ENCODE peak calls at places on chromosomes 12 and 14, in seven cellular contexts. One of them, this sample, is unnamed.

GRCh38 chr12:131941116-131941986 is 8.4 kb upstream of the EP400 start:
- DNase-seq in fibroblast of lung: no peak
- DNase-seq in psoas muscle: peak; percentile 40
- DNase-seq in OCI-LY7: no peak
- DNase-seq in body of pancreas: no peak
- DNase-seq in ascending aorta: peak; percentile 46
- DNase-seq in hepatocyte: no peak
- DNase-seq in this sample: no peak

GRCh38 chr12:65720739-65721138 is 103.5 kb upstream of the HMGA2 start:
- DNase-seq in fibroblast of lung: peak; percentile 89
- DNase-seq in psoas muscle: no peak
- DNase-seq in OCI-LY7: no peak
- DNase-seq in body of pancreas: no peak
- DNase-seq in ascending aorta: no peak
- DNase-seq in hepatocyte: no peak
- DNase-seq in this sample: no peak

GRCh38 chr14:22994762-22995275 is 12.5 kb upstream of the AJUBA start:
- DNase-seq in fibroblast of lung: peak; percentile 56
- DNase-seq in psoas muscle: no peak
- DNase-seq in OCI-LY7: peak; percentile 60
- DNase-seq in body of pancreas: no peak
- DNase-seq in ascending aorta: no peak
- DNase-seq in hepatocyte: peak; percentile 64
- DNase-seq in this sample: no peak

GRCh38 chr12:77742631-77743030 is 88.1 kb upstream of the NAV3 start:
- DNase-seq in fibroblast of lung: no peak
- DNase-seq in psoas muscle: no peak
- DNase-seq in OCI-LY7: no peak
- DNase-seq in body of pancreas: no peak
- DNase-seq in ascending aorta: no peak
- DNase-seq in hepatocyte: no peak
- DNase-seq in this sample: no peak

GRCh38 chr14:29773990-29774389 is 153.7 kb downstream of the PRKD1 start:
- DNase-seq in fibroblast of lung: no peak
- DNase-seq in psoas muscle: no peak
- DNase-seq in OCI-LY7: no peak
- DNase-seq in body of pancreas: no peak
- DNase-seq in ascending aorta: no peak
- DNase-seq in hepatocyte: no peak
- DNase-seq in this sample: no peak

GRCh38 chr14:54881235-54881760 is 21.3 kb downstream of the GCH1 start:
- DNase-seq in fibroblast of lung: peak; percentile 66
- DNase-seq in psoas muscle: no peak
- DNase-seq in OCI-LY7: peak; percentile 65
- DNase-seq in body of pancreas: peak; percentile 34
- DNase-seq in ascending aorta: no peak
- DNase-seq in hepatocyte: no peak
- DNase-seq in this sample: peak; percentile 40

GRCh38 chr14:50527970-50528369 is 4.4 kb downstream of the MAP4K5 start:
- DNase-seq in fibroblast of lung: peak; percentile 78
- DNase-seq in psoas muscle: no peak
- DNase-seq in OCI-LY7: no peak
- DNase-seq in body of pancreas: no peak
- DNase-seq in ascending aorta: no peak
- DNase-seq in hepatocyte: no peak
- DNase-seq in this sample: no peak

GRCh38 chr12:3246253-3246652 is 169.1 kb downstream of the TSPAN9 start:
- DNase-seq in fibroblast of lung: no peak
- DNase-seq in psoas muscle: no peak
- DNase-seq in OCI-LY7: no peak
- DNase-seq in body of pancreas: no peak
- DNase-seq in ascending aorta: no peak
- DNase-seq in hepatocyte: no peak
- DNase-seq in this sample: no peak

GRCh38 chr14:36515105-36515593 is 4.9 kb downstream of the NKX2-1 start:
- DNase-seq in fibroblast of lung: no peak
- DNase-seq in psoas muscle: no peak
- DNase-seq in OCI-LY7: no peak
- DNase-seq in body of pancreas: no peak
- DNase-seq in ascending aorta: no peak
- DNase-seq in hepatocyte: no peak
- DNase-seq in this sample: no peak

GRCh38 chr14:54177861-54178591 is 218.8 kb upstream of the CDKN3 start:
- DNase-seq in fibroblast of lung: peak; percentile 72
- DNase-seq in psoas muscle: no peak
- DNase-seq in OCI-LY7: no peak
- DNase-seq in body of pancreas: no peak
- DNase-seq in ascending aorta: no peak
- DNase-seq in hepatocyte: peak; percentile 46
- DNase-seq in this sample: no peak

GRCh38 chr12:71392521-71393145 is 47.0 kb upstream of the LGR5 start:
- DNase-seq in fibroblast of lung: peak; percentile 74
- DNase-seq in psoas muscle: no peak
- DNase-seq in OCI-LY7: peak; percentile 63
- DNase-seq in body of pancreas: peak; percentile 41
- DNase-seq in ascending aorta: no peak
- DNase-seq in hepatocyte: peak; percentile 80
- DNase-seq in this sample: no peak

DNA sequence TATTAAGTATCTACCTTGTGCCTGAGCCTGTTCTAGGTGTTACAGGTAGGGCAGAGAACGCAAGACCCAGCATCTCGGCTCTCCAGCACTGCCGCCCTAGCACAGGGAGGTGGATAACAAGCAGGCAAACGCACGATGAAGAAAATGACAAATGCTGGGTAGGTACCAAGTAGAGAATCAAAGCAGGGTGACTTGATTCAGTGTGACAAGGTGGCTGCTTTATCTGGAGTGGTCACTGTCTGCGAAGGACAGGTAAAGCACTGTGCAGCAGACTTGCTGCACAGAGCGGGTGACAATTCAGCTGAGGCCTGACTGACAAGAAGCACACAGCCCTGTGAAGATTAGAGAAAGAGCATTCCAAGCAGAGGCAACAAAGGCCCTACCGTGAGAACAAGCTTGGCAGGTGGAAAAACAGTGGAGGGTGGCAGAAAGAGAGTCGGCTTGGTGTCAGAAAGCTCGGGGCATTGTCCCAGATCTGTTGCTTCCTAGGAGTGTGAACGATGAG is 12.9 kb downstream of the PRKCH start:
- DNase-seq in fibroblast of lung: no peak
- DNase-seq in psoas muscle: no peak
- DNase-seq in OCI-LY7: no peak
- DNase-seq in body of pancreas: no peak
- DNase-seq in ascending aorta: no peak
- DNase-seq in hepatocyte: no peak
- DNase-seq in this sample: no peak
- H3K4me3 ChIP-seq in fibroblast of lung: no peak overlapping the region
- H3K4me3 ChIP-seq in psoas muscle: no peak overlapping the region
- H3K4me3 ChIP-seq in OCI-LY7: no peak overlapping the region
- H3K4me3 ChIP-seq in body of pancreas: no peak overlapping the region
- H3K4me3 ChIP-seq in ascending aorta: no peak overlapping the region
- H3K4me3 ChIP-seq in hepatocyte: no peak overlapping the region
- H3K4me3 ChIP-seq in this sample: no peak overlapping the region

GRCh38 chr14:105943973-105944602 is 417.7 kb downstream of the TMEM121 start:
- DNase-seq in fibroblast of lung: no peak
- DNase-seq in psoas muscle: no peak
- DNase-seq in OCI-LY7: no peak
- DNase-seq in body of pancreas: no peak
- DNase-seq in ascending aorta: no peak
- DNase-seq in hepatocyte: no peak
- DNase-seq in this sample: no peak

GRCh38 chr14:105938959-105939358 is 412.6 kb downstream of the TMEM121 start:
- DNase-seq in fibroblast of lung: no peak
- DNase-seq in psoas muscle: no peak
- DNase-seq in OCI-LY7: no peak
- DNase-seq in body of pancreas: no peak
- DNase-seq in ascending aorta: no peak
- DNase-seq in hepatocyte: no peak
- DNase-seq in this sample: no peak

GRCh38 chr14:105940534-105941225 is 414.3 kb downstream of the TMEM121 start:
- DNase-seq in fibroblast of lung: no peak
- DNase-seq in psoas muscle: no peak
- DNase-seq in OCI-LY7: no peak
- DNase-seq in body of pancreas: no peak
- DNase-seq in ascending aorta: no peak
- DNase-seq in hepatocyte: no peak
- DNase-seq in this sample: peak; percentile 9

GRCh38 chr14:105939810-105940508 is 413.6 kb downstream of the TMEM121 start:
- DNase-seq in fibroblast of lung: no peak
- DNase-seq in psoas muscle: no peak
- DNase-seq in OCI-LY7: no peak
- DNase-seq in body of pancreas: no peak
- DNase-seq in ascending aorta: no peak
- DNase-seq in hepatocyte: no peak
- DNase-seq in this sample: no peak

GRCh38 chr14:105941226-105942166 is 415.1 kb downstream of the TMEM121 start:
- DNase-seq in fibroblast of lung: no peak
- DNase-seq in psoas muscle: no peak
- DNase-seq in OCI-LY7: no peak
- DNase-seq in body of pancreas: no peak
- DNase-seq in ascending aorta: no peak
- DNase-seq in hepatocyte: no peak
- DNase-seq in this sample: peak; percentile 35
- H3K9me3 ChIP-seq in fibroblast of lung: no peaks in the 10 kb centered on the region
- H3K9me3 ChIP-seq in psoas muscle: peaks cover 7% of the 10 kb centered on the region
- H3K9me3 ChIP-seq in OCI-LY7: no peaks in the 10 kb centered on the region
- H3K9me3 ChIP-seq in body of pancreas: no peaks in the 10 kb centered on the region
- H3K9me3 ChIP-seq in ascending aorta: peaks cover 14% of the 10 kb centered on the region
- H3K9me3 ChIP-seq in hepatocyte: no peaks in the 10 kb centered on the region
- H3K9me3 ChIP-seq in this sample: no peaks in the 10 kb centered on the region

GRCh38 chr12:83408168-83408567 is 721.5 kb downstream of the TMTC2 start:
- DNase-seq in fibroblast of lung: no peak
- DNase-seq in psoas muscle: no peak
- DNase-seq in OCI-LY7: no peak
- DNase-seq in body of pancreas: no peak
- DNase-seq in ascending aorta: no peak
- DNase-seq in hepatocyte: no peak
- DNase-seq in this sample: no peak

GRCh38 chr12:83404521-83404920 is 717.8 kb downstream of the TMTC2 start:
- DNase-seq in fibroblast of lung: peak; percentile 3
- DNase-seq in psoas muscle: no peak
- DNase-seq in OCI-LY7: no peak
- DNase-seq in body of pancreas: no peak
- DNase-seq in ascending aorta: no peak
- DNase-seq in hepatocyte: no peak
- DNase-seq in this sample: no peak

GRCh38 chr12:83408841-83409240 is 722.1 kb downstream of the TMTC2 start:
- DNase-seq in fibroblast of lung: peak; percentile 13
- DNase-seq in psoas muscle: no peak
- DNase-seq in OCI-LY7: no peak
- DNase-seq in body of pancreas: no peak
- DNase-seq in ascending aorta: no peak
- DNase-seq in hepatocyte: no peak
- DNase-seq in this sample: no peak
- H3K4me1 ChIP-seq in fibroblast of lung: no peaks in the 10 kb centered on the region
- H3K4me1 ChIP-seq in psoas muscle: no peaks in the 10 kb centered on the region
- H3K4me1 ChIP-seq in OCI-LY7: no peaks in the 10 kb centered on the region
- H3K4me1 ChIP-seq in body of pancreas: no peaks in the 10 kb centered on the region
- H3K4me1 ChIP-seq in ascending aorta: no peaks in the 10 kb centered on the region
- H3K4me1 ChIP-seq in hepatocyte: no peaks in the 10 kb centered on the region
- H3K4me1 ChIP-seq in this sample: no peaks in the 10 kb centered on the region

DNA sequence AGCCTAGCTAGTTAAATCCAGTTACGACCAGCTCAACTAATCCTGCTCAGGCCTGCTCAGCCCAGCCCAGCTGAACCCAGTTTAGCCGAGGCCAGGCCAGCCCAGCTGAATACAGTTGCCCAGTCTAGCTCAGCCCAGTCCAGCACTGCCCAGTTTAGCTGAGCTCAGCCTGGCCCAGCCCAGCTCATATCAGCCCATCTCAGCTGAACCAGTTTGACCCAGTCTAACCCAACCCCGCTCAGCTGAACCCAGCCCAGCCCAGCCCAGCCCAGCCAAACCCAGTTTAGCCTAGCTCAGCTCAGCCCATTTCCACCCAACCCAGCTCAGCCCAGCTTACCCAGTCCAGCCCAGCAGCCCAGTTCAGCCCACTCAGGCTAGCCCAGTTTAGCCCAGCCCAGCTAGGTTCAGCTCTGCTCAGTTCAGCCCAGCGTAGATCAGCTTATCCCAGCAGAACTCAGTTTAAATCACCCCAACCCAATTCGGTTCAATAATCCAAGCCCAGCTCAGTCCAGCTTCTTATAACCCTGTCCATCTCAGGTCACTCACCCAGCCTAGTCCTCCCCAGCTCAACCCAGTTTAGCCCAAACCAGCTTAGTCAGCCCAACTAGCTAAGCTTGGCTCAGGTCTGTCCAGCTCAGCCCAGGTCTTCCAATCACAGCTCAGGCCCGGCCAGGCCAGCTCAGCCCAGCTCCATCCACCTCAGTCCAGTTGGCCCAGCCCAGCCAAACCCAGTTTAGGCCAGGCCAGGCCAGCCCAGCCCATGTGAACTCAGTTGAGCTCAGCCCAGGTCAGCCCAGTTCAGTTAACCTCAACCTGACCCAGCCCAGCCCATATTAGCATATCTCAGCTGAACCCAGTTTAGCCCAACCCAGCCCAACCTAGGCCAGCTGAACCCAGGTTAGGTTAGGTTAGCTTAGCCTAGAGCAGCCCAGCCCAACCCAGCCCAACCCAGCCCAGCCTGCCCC is 76.7 kb downstream of the TMEM121 start:
- DNase-seq in fibroblast of lung: no peak
- DNase-seq in psoas muscle: no peak
- DNase-seq in OCI-LY7: no peak
- DNase-seq in body of pancreas: no peak
- DNase-seq in ascending aorta: peak; percentile 50
- DNase-seq in hepatocyte: peak; percentile 3
- DNase-seq in this sample: no peak
- H3K4me3 ChIP-seq in fibroblast of lung: no peak overlapping the region
- H3K4me3 ChIP-seq in psoas muscle: no peak overlapping the region
- H3K4me3 ChIP-seq in OCI-LY7: no peak overlapping the region
- H3K4me3 ChIP-seq in body of pancreas: no peak overlapping the region
- H3K4me3 ChIP-seq in ascending aorta: no peak overlapping the region
- H3K4me3 ChIP-seq in hepatocyte: no peak overlapping the region
- H3K4me3 ChIP-seq in this sample: no peak overlapping the region

DNA sequence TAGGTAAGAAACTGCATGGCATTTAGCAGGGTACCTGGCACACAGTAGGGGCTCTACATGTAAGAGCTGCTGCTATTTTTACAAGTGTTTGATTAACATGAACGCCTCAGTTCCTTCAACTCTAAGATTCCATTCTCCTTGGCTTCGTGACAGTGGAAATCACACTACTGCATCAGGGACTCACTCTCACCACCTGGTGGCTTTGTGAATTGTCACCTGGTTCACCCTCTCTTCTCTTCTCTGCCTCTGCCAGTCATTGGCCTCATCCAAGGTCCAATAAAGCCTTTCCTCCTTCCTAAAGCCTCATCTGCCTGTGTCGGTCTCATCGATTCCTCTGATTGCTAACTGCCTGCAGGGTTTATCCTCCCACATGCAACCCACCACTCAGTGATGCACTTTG is 476.4 kb downstream of the VRK1 start:
- DNase-seq in fibroblast of lung: no peak
- DNase-seq in psoas muscle: no peak
- DNase-seq in OCI-LY7: no peak
- DNase-seq in body of pancreas: no peak
- DNase-seq in ascending aorta: no peak
- DNase-seq in hepatocyte: no peak
- DNase-seq in this sample: no peak
- H3K9me3 ChIP-seq in fibroblast of lung: no peaks in the 10 kb centered on the region
- H3K9me3 ChIP-seq in psoas muscle: no peaks in the 10 kb centered on the region
- H3K9me3 ChIP-seq in OCI-LY7: no peaks in the 10 kb centered on the region
- H3K9me3 ChIP-seq in body of pancreas: no peaks in the 10 kb centered on the region
- H3K9me3 ChIP-seq in ascending aorta: no peaks in the 10 kb centered on the region
- H3K9me3 ChIP-seq in hepatocyte: no peaks in the 10 kb centered on the region
- H3K9me3 ChIP-seq in this sample: no peaks in the 10 kb centered on the region